ENCODE peak calls at places on chromosome 12, in seven cellular contexts. I is pancreas; N is GM04503; J is amniotic stem cell; S is stimulated activated CD8-positive, alpha-beta memory T cell treated with anti-CD3 and anti-CD28 coated beads, Interleukin-15, amount 100 ng/mL, for 1 hour; T is T-helper 9 cell; Z is nucleus accumbens. F is an unnamed sample.

GRCh38 chr12:62760779-62761178 is 174.2 kb downstream of the PPM1H start:
- DNase-seq in I (no peak), N (no peak), J (no peak), S (no peak), T (no peak), Z (no peak), F (no peak)

GRCh38 chr12:131162113-131162512 is 208.4 kb downstream of the ADGRD1 start:
- DNase-seq in I (no peak), N (no peak), J (no peak), S (no peak), T (no peak), Z (no peak), F (no peak)

GRCh38 chr12:41361791-41362190 is 173.7 kb downstream of the PDZRN4 start:
- DNase-seq in I (no peak), N (no peak), J (no peak), S (no peak), T (no peak), Z (no peak), F (no peak)

GRCh38 chr12:124096109-124096508 is 123.1 kb downstream of the ZNF664 start:
- DNase-seq in I (no peak), N (no peak), J (no peak), S (no peak), T (no peak), Z (no peak), F (no peak)

GRCh38 chr12:45726594-45727300 is 2.8 kb upstream of the ARID2 start:
- DNase-seq in I (peak; percentile 58), N (no peak), J (no peak), S (peak; percentile 10), T (peak; percentile 29), Z (peak; percentile 83), F (peak; percentile 92)

GRCh38 chr12:105288311-105288996 is 42.0 kb upstream of the C12orf75 start:
- DNase-seq in I (no peak), N (no peak), J (no peak), S (no peak), T (no peak), Z (no peak), F (no peak)

GRCh38 chr12:72272731-72273498 is 745 bp downstream of the TRHDE start:
- DNase-seq in I (peak; percentile 44), N (no peak), J (no peak), S (no peak), T (no peak), Z (no peak), F (peak; percentile 72)

GRCh38 chr12:38543151-38543550 is 226.6 kb downstream of the ALG10B start:
- DNase-seq in I (peak; percentile 9), N (no peak), J (no peak), S (no peak), T (no peak), Z (no peak), F (no peak)

GRCh38 chr12:103855896-103856657 is 15.0 kb upstream of the NT5DC3 start:
- DNase-seq in I (no peak), N (no peak), J (no peak), S (no peak), T (no peak), Z (no peak), F (no peak)

GRCh38 chr12:27650011-27650410 is 46.2 kb upstream of the REP15 start:
- DNase-seq in I (no peak), N (no peak), J (no peak), S (no peak), T (no peak), Z (no peak), F (no peak)

GRCh38 chr12:26810330-26810729 is 22.7 kb downstream of the ITPR2 start:
- DNase-seq in I (no peak), N (peak; percentile 71), J (peak; percentile 64), S (no peak), T (no peak), Z (no peak), F (no peak)

GRCh38 chr12:52434096-52434733 is at the start of gene KRT75:
- DNase-seq in I (no peak), N (no peak), J (no peak), S (no peak), T (no peak), Z (no peak), F (no peak)

GRCh38 chr12:27705263-27705662 is 5.4 kb upstream of the MRPS35 start:
- DNase-seq in I (no peak), N (no peak), J (no peak), S (no peak), T (no peak), Z (no peak), F (no peak)

GRCh38 chr12:47141459-47141858 is 61.7 kb upstream of the AMIGO2 start:
- DNase-seq in I (no peak), N (no peak), J (no peak), S (no peak), T (no peak), Z (no peak), F (no peak)

GRCh38 chr12:75809745-75810144 is 221.8 kb downstream of the PHLDA1 start:
- DNase-seq in I (no peak), N (no peak), J (no peak), S (no peak), T (no peak), Z (no peak), F (no peak)

GRCh38 chr12:82174936-82175335 is 183.3 kb downstream of the CCDC59 start:
- DNase-seq in I (peak; percentile 24), N (no peak), J (no peak), S (no peak), T (no peak), Z (no peak), F (no peak)

GRCh38 chr12:93146278-93146939 is 217.3 kb upstream of the EEA1 start:
- DNase-seq in I (no peak), N (no peak), J (no peak), S (no peak), T (no peak), Z (no peak), F (no peak)

GRCh38 chr12:69527506-69528272 is 57.5 kb downstream of the FRS2 start:
- DNase-seq in I (no peak), N (peak; percentile 61), J (no peak), S (no peak), T (no peak), Z (no peak), F (no peak)

GRCh38 chr12:93518725-93519124 is 51.4 kb downstream of the MRPL42 start:
- DNase-seq in I (no peak), N (no peak), J (no peak), S (no peak), T (no peak), Z (no peak), F (no peak)

GRCh38 chr12:122062832-122063690 is 15.5 kb upstream of the MLXIP start:
- DNase-seq in I (peak; percentile 72), N (no peak), J (peak; percentile 37), S (no peak), T (no peak), Z (no peak), F (no peak)

GRCh38 chr12:121776190-121777098 is 17.0 kb downstream of the RHOF start:
- DNase-seq in I (peak; percentile 74), N (no peak), J (no peak), S (peak; percentile 91), T (peak; percentile 97), Z (no peak), F (peak; percentile 98)

GRCh38 chr12:115511971-115512370 is 765.5 kb downstream of the MED13L start:
- DNase-seq in I (no peak), N (no peak), J (no peak), S (no peak), T (no peak), Z (no peak), F (no peak)

GRCh38 chr12:124915249-124916236 is 1.1 kb upstream of the UBC start:
- DNase-seq in I (no peak), N (no peak), J (no peak), S (no peak), T (no peak), Z (no peak), F (no peak)

GRCh38 chr12:11022520-11022919 is at the start of gene TAS2R19:
- DNase-seq in I (no peak), N (no peak), J (no peak), S (no peak), T (no peak), Z (no peak), F (no peak)

GRCh38 chr12:115257791-115258190 is 573.8 kb upstream of the TBX3 start:
- DNase-seq in I (no peak), N (peak; percentile 21), J (no peak), S (no peak), T (no peak), Z (no peak), F (no peak)

GRCh38 chr12:26704684-26705475 is 128.1 kb downstream of the ITPR2 start:
- DNase-seq in I (no peak), N (no peak), J (no peak), S (no peak), T (no peak), Z (no peak), F (no peak)

GRCh38 chr12:17134315-17134714 is 528.4 kb upstream of the LMO3 start:
- DNase-seq in I (no peak), N (no peak), J (no peak), S (no peak), T (no peak), Z (no peak), F (no peak)

GRCh38 chr12:42482086-42482819 is 107.3 kb downstream of the PRICKLE1 start:
- DNase-seq in I (peak; percentile 49), N (no peak), J (no peak), S (no peak), T (no peak), Z (no peak), F (no peak)

GRCh38 chr12:42486407-42486806 is 103.1 kb downstream of the PRICKLE1 start:
- DNase-seq in I (no peak), N (no peak), J (no peak), S (no peak), T (no peak), Z (no peak), F (no peak)

GRCh38 chr12:52871291-52871961 is 22.6 kb upstream of the KRT78 start:
- DNase-seq in I (no peak), N (peak; percentile 83), J (peak; percentile 69), S (no peak), T (no peak), Z (no peak), F (no peak)